ENCODE peak calls at places on chromosomes 4 and X, in four cellular contexts. J, F, M and C are unnamed samples.

GRCh38 chrX:152445926-152446325 is 5.2 kb downstream of the GABRA3 start:
- DNase-seq in J (no peak), F (peak; percentile 72), M (no peak), C (no peak)

GRCh38 chrX:7194606-7195005 is 46.7 kb upstream of the PUDP start:
- DNase-seq in J (no peak), F (no peak), M (no peak), C (no peak)

GRCh38 chr4:3322059-3322550 is 29.3 kb downstream of the RGS12 start:
- DNase-seq in J (no peak), F (peak; percentile 66), M (no peak), C (no peak)

GRCh38 chr4:86935499-86935832 is 655 bp downstream of the AFF1 start:
- DNase-seq in J (no peak), F (no peak), M (no peak), C (no peak)

GRCh38 chr4:64756016-64756415 is 346.8 kb upstream of the TECRL start:
- DNase-seq in J (peak; percentile 9), F (peak; percentile 69), M (no peak), C (peak; percentile 62)

GRCh38 chr4:81319657-81320056 is 104.6 kb upstream of the PRKG2 start:
- DNase-seq in J (no peak), F (no peak), M (no peak), C (no peak)

GRCh38 chrX:132591719-132592275 is 103.0 kb upstream of the MBNL3 start:
- DNase-seq in J (no peak), F (no peak), M (no peak), C (no peak)

GRCh38 chrX:19709812-19710518 is 177.4 kb downstream of the SH3KBP1 start:
- DNase-seq in J (peak; percentile 49), F (peak; percentile 82), M (peak; percentile 79), C (peak; percentile 87)

GRCh38 chr4:5569451-5569850 is 138.9 kb downstream of the EVC2 start:
- DNase-seq in J (no peak), F (no peak), M (no peak), C (no peak)

GRCh38 chr4:139176299-139177048 is 544 bp downstream of the ELF2 start:
- DNase-seq in J (no peak), F (peak; percentile 74), M (peak; percentile 43), C (peak; percentile 68)

GRCh38 chr4:104073245-104073644 is 353.5 kb upstream of the TACR3 start:
- DNase-seq in J (no peak), F (no peak), M (no peak), C (no peak)

GRCh38 chr4:38101563-38101962 is 141.4 kb downstream of the PTTG2 start:
- DNase-seq in J (peak; percentile 72), F (peak; percentile 86), M (no peak), C (no peak)

GRCh38 chr4:119027815-119028214 is 107.8 kb upstream of the MYOZ2 start:
- DNase-seq in J (no peak), F (no peak), M (no peak), C (no peak)

GRCh38 chrX:264634-265455 is 16.3 kb upstream of the PLCXD1 start:
- DNase-seq in J (no peak), F (no peak), M (no peak), C (no peak)

GRCh38 chr4:62531250-62531649 is 1331.1 kb downstream of the ADGRL3 start:
- DNase-seq in J (no peak), F (no peak), M (no peak), C (no peak)

GRCh38 chr4:53476232-53477037 is 99.0 kb downstream of the FIP1L1 start:
- DNase-seq in J (peak; percentile 21), F (peak; percentile 99), M (no peak), C (peak; percentile 46)

GRCh38 chr4:184983660-184984356 is 34.5 kb upstream of the HELT start:
- DNase-seq in J (no peak), F (peak; percentile 34), M (peak; percentile 67), C (peak; percentile 70)

GRCh38 chrX:131068945-131069719 is 11.0 kb downstream of the ARHGAP36 start:
- DNase-seq in J (no peak), F (peak; percentile 4), M (peak; percentile 19), C (peak; percentile 28)

GRCh38 chrX:132292753-132293152 is 73.5 kb upstream of the RAP2C start:
- DNase-seq in J (peak; percentile 15), F (peak; percentile 39), M (peak; percentile 15), C (peak; percentile 66)

GRCh38 chr4:96472103-96472867 is 632.4 kb downstream of the PDHA2 start:
- DNase-seq in J (no peak), F (peak; percentile 4), M (no peak), C (no peak)

GRCh38 chr4:78629991-78630541 is 78.5 kb downstream of the ANXA3 start:
- DNase-seq in J (no peak), F (no peak), M (no peak), C (no peak)

GRCh38 chr4:163107754-163108153 is 58.9 kb downstream of the NAF1 start:
- DNase-seq in J (no peak), F (peak; percentile 10), M (peak; percentile 2), C (peak; percentile 30)

GRCh38 chrX:114798902-114799301 is 215.0 kb downstream of the HTR2C start:
- DNase-seq in J (no peak), F (peak; percentile 2), M (peak; percentile 38), C (peak; percentile 54)

GRCh38 chrX:133670394-133670793 is 255.1 kb upstream of the GPC4 start:
- DNase-seq in J (no peak), F (peak; percentile 25), M (peak; percentile 12), C (peak; percentile 72)

GRCh38 chr4:163815776-163816175 is 321.3 kb downstream of the TMA16 start:
- DNase-seq in J (no peak), F (no peak), M (no peak), C (no peak)

GRCh38 chr4:57110635-57111546 is 706 bp upstream of the IGFBP7 start:
- DNase-seq in J (no peak), F (peak; percentile 81), M (no peak), C (no peak)

GRCh38 chrX:12890467-12890866 is 16.0 kb upstream of the TLR8 start:
- DNase-seq in J (no peak), F (peak; percentile 8), M (no peak), C (no peak)

GRCh38 chrX:135543924-135544323 is 23.5 kb downstream of the INTS6L start:
- DNase-seq in J (no peak), F (no peak), M (no peak), C (no peak)

GRCh38 chr4:8721621-8722020 is 129.1 kb downstream of the CPZ start:
- DNase-seq in J (no peak), F (no peak), M (no peak), C (no peak)

GRCh38 chr4:161577604-161578301 is 586.0 kb downstream of the FSTL5 start:
- DNase-seq in J (peak; percentile 15), F (peak; percentile 80), M (no peak), C (peak; percentile 57)

GRCh38 chrX:9902651-9903050 is 64.5 kb upstream of the CLDN34 start:
- DNase-seq in J (no peak), F (peak; percentile 48), M (no peak), C (peak; percentile 78)

GRCh38 chrX:77451041-77451440 is 3.9 kb downstream of the FGF16 start:
- DNase-seq in J (no peak), F (peak; percentile 73), M (no peak), C (no peak)

DNA sequence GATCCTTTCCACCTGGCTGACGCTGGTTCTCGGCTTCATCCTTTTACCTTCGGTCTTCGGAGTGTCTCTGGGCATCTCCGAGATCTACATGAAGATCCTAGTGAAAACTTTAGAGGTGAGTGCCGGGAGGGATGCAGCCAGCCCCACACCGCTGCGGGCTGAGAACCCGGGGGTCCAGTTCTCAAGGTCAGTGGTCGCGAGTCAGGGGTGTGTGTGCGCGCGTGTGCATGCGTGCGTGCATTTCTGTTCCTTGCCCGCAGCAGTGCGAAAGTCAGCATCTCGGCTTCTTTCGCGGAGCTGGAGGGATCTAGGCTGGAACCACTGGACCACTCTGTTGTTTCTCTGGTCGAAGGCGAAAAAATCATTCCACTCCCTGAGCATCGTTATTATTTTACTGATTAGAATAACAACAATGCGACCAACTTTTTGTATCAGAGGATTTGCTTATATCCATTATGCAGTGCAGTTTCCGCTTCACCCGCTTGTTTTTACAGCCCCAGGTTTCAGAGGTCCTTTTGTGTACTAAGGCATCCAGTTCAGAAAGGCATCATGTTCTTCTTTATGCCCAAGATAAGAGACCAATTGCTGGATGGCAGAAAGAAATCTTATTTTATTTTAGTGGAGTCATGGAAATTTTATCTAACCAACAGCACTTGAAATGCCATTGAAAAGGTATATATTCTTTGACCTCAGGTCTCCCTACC is 893 bp downstream of the GPAT3 start:
- DNase-seq in J (no peak), F (peak; percentile 3), M (no peak), C (no peak)
- H3K9ac ChIP-seq in J (peak overlapping the region; percentile 83), F (peak overlapping the region; percentile 78), M (peak overlapping the region; percentile 93), C (peak overlapping the region; percentile 83)

DNA sequence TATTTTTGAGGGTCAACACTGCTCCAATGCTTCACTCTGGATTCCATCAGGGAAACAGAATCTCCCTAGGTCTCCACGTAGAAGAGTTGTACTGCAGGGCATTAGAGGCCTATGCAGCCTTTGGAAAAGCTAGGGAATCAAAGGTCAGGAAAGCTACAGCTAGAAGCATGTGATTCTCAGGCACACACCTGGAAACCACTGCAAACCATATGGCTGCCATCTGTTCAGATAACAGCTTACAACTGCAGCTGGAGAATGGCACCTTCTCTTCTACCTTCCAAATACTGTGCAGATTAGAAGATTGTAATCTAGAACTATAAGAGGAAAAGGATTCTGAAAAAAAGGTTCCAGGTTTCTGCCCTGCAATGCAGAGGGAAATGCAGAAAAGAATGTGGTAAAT is 60.6 kb downstream of the BTC start:
- DNase-seq in J (no peak), F (no peak), M (no peak), C (no peak)
- TF ChIP-seq EZH2 in J (no peak), F (no peak), M (no peak), C (no peak)

GRCh38 chrX:69137911-69138310 is 27.3 kb downstream of the PJA1 start:
- DNase-seq in J (no peak), F (no peak), M (no peak), C (no peak)
- H3K9ac ChIP-seq in J (no peak overlapping the region), F (no peak overlapping the region), M (no peak overlapping the region), C (no peak overlapping the region)

DNA sequence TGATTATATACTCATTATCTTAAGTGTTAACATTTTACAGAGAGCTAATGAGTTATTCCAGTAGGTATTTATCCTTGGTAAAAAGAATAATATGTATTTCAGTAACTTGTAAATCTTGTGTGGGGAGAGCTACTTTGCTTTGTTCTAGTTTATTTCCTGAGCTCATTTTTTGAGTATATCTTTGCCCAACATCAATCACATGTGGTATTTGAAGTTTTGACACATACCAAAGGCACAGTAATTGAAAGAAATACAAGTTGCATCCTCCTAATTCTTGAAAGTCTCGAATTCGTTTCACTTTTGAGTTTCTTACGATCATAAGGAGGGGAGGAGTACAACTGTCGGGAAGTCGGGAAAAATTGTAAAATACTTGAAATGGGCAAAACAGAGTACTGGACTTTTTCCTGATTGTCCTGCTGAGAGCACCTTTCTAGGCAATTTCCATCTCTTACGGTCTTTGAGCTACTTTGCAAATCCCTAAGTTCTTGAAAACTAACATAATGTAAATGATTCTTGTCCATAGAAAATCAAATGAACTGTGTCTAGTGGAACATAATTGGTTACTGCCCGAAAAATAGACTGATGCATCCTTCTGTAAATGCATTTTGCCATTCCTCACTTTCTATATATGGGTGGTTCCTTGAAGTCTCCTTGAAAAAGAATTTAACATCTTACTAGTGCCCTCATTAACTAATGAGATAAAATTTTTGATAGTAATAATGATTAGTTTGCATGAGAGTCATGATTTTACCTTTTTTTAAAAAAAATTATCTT is 20.6 kb downstream of the CLTRN start:
- DNase-seq in J (no peak), F (no peak), M (no peak), C (no peak)
- TF ChIP-seq EZH2 in J (no peak), F (no peak), M (no peak), C (no peak)